ENCODE peak calls at places on chromosomes 4 and X, in six cellular contexts. V is AG20443, M is Caki2, W is germinal center, T is activated gamma-delta T cell treated with Interleukin-2 at 50 U/mL for 16 hours, J is kidney. Y is an unnamed sample.

GRCh38 chrX:11193035-11193469 is 81.9 kb downstream of the HCCS start:
- DNase-seq in V (no peak), M (no peak), W (no peak), T (no peak), J (no peak), Y (no peak)

GRCh38 chr4:96149911-96150310 is 310.0 kb downstream of the PDHA2 start:
- DNase-seq in V (no peak), M (no peak), W (no peak), T (no peak), J (no peak), Y (no peak)

GRCh38 chrX:38154340-38154739 is 66.3 kb downstream of the SRPX start:
- DNase-seq in V (no peak), M (no peak), W (no peak), T (no peak), J (no peak), Y (no peak)

GRCh38 chr4:138063581-138063980 is 178.6 kb downstream of the SLC7A11 start:
- DNase-seq in V (no peak), M (no peak), W (peak), T (no peak), J (no peak), Y (no peak)

GRCh38 chrX:3526084-3526483 is 179.6 kb upstream of the MXRA5 start:
- DNase-seq in V (peak), M (no peak), W (no peak), T (no peak), J (no peak), Y (no peak)

GRCh38 chr4:6893449-6894085 is 16.1 kb upstream of the TBC1D14 start:
- DNase-seq in V (no peak), M (peak), W (no peak), T (no peak), J (no peak), Y (no peak)

GRCh38 chr4:99644453-99644852 is 13.2 kb downstream of the C4orf54 start:
- DNase-seq in V (no peak), M (no peak), W (no peak), T (no peak), J (no peak), Y (no peak)

GRCh38 chrX:3638280-3638873 is 75.1 kb downstream of the PRKX start:
- DNase-seq in V (peak), M (no peak), W (peak), T (peak), J (no peak), Y (no peak)

GRCh38 chr4:115171220-115171619 is 57.8 kb upstream of the NDST4 start:
- DNase-seq in V (no peak), M (no peak), W (no peak), T (no peak), J (no peak), Y (no peak)

GRCh38 chrX:11188664-11189063 is 77.5 kb downstream of the HCCS start:
- DNase-seq in V (peak), M (no peak), W (no peak), T (no peak), J (no peak), Y (no peak)

GRCh38 chr4:183670251-183670650 is 11.2 kb downstream of the TRAPPC11 start:
- DNase-seq in V (no peak), M (no peak), W (no peak), T (no peak), J (no peak), Y (no peak)

GRCh38 chrX:110321081-110321480 is 3.2 kb upstream of the AMMECR1 start:
- DNase-seq in V (no peak), M (no peak), W (no peak), T (no peak), J (no peak), Y (no peak)

GRCh38 chr4:183173580-183174526 is 74.8 kb downstream of the WWC2 start:
- DNase-seq in V (peak), M (peak), W (no peak), T (no peak), J (no peak), Y (no peak)

GRCh38 chr4:40731792-40732245 is 17.9 kb upstream of the NSUN7 start:
- DNase-seq in V (no peak), M (peak), W (no peak), T (no peak), J (no peak), Y (no peak)

GRCh38 chrX:114065612-114066178 is 518.2 kb upstream of the HTR2C start:
- DNase-seq in V (no peak), M (no peak), W (no peak), T (no peak), J (no peak), Y (no peak)

GRCh38 chr4:165872443-165873297 is at the start of gene TLL1:
- DNase-seq in V (peak), M (peak), W (no peak), T (no peak), J (no peak), Y (no peak)

GRCh38 chr4:181006509-181007290 is 1236.5 kb upstream of the TENM3 start:
- DNase-seq in V (peak), M (no peak), W (no peak), T (no peak), J (no peak), Y (no peak)